ENCODE peak calls at places on chromosomes 4 and X, in eight cellular contexts. One of them, this sample, is unnamed.
A peak's percentile ranks its signal among the peaks of the same experiment; 100 is the strongest.

GRCh38 chrX:139967300-139967699 is 2.0 kb upstream of the CXorf66 start:
- DNase-seq in tibial nerve: no peak
- DNase-seq in NCI-H1694: no peak
- DNase-seq in colonic mucosa: peak; percentile 22
- DNase-seq in aorta: no peak
- DNase-seq in HT1080: peak; percentile 1
- DNase-seq in mucosa of descending colon: no peak
- DNase-seq in H7: peak; percentile 57
- DNase-seq in this sample: peak; percentile 46

GRCh38 chr4:1207603-1208265 is 35.4 kb upstream of the SPON2 start:
- DNase-seq in NCI-H1694: peak; percentile 27
- DNase-seq in aorta: peak; percentile 80
- DNase-seq in mucosa of descending colon: peak; percentile 77
- DNase-seq in tibial nerve: no peak
- DNase-seq in HT1080: no peak
- DNase-seq in H7: peak; percentile 73
- DNase-seq in colonic mucosa: peak; percentile 64
- DNase-seq in this sample: peak; percentile 11

GRCh38 chr4:189092596-189092995 is 848.1 kb upstream of the FRG1 start:
- DNase-seq in aorta: no peak
- DNase-seq in H7: no peak
- DNase-seq in HT1080: peak; percentile 57
- DNase-seq in colonic mucosa: no peak
- DNase-seq in NCI-H1694: no peak
- DNase-seq in tibial nerve: no peak
- DNase-seq in mucosa of descending colon: no peak
- DNase-seq in this sample: peak; percentile 26

GRCh38 chrX:96126182-96126581 is 558.5 kb upstream of the DIAPH2 start:
- DNase-seq in H7: no peak
- DNase-seq in mucosa of descending colon: no peak
- DNase-seq in colonic mucosa: no peak
- DNase-seq in NCI-H1694: no peak
- DNase-seq in aorta: no peak
- DNase-seq in tibial nerve: no peak
- DNase-seq in HT1080: no peak
- DNase-seq in this sample: peak; percentile 3

GRCh38 chr4:8110071-8110986 is 48.3 kb downstream of the ABLIM2 start:
- DNase-seq in mucosa of descending colon: peak; percentile 38
- DNase-seq in tibial nerve: no peak
- DNase-seq in NCI-H1694: no peak
- DNase-seq in HT1080: no peak
- DNase-seq in colonic mucosa: no peak
- DNase-seq in aorta: no peak
- DNase-seq in H7: peak; percentile 93
- DNase-seq in this sample: peak; percentile 92

GRCh38 chrX:110282922-110283321 is 35.0 kb downstream of the AMMECR1 start:
- DNase-seq in colonic mucosa: no peak
- DNase-seq in mucosa of descending colon: no peak
- DNase-seq in tibial nerve: no peak
- DNase-seq in NCI-H1694: no peak
- DNase-seq in aorta: no peak
- DNase-seq in HT1080: no peak
- DNase-seq in H7: no peak
- DNase-seq in this sample: no peak

GRCh38 chr4:86720508-86721068 is 126.5 kb downstream of the PTPN13 start:
- DNase-seq in aorta: no peak
- DNase-seq in HT1080: peak; percentile 81
- DNase-seq in tibial nerve: no peak
- DNase-seq in NCI-H1694: no peak
- DNase-seq in colonic mucosa: no peak
- DNase-seq in H7: no peak
- DNase-seq in mucosa of descending colon: no peak
- DNase-seq in this sample: no peak

GRCh38 chr4:5992171-5993062 is 25.8 kb downstream of the C4orf50 start:
- DNase-seq in HT1080: no peak
- DNase-seq in mucosa of descending colon: no peak
- DNase-seq in tibial nerve: no peak
- DNase-seq in colonic mucosa: no peak
- DNase-seq in H7: no peak
- DNase-seq in NCI-H1694: no peak
- DNase-seq in aorta: no peak
- DNase-seq in this sample: no peak

GRCh38 chr4:145580906-145581305 is 38.3 kb upstream of the MMAA start:
- DNase-seq in NCI-H1694: no peak
- DNase-seq in H7: no peak
- DNase-seq in colonic mucosa: no peak
- DNase-seq in aorta: no peak
- DNase-seq in tibial nerve: no peak
- DNase-seq in mucosa of descending colon: no peak
- DNase-seq in HT1080: peak; percentile 44
- DNase-seq in this sample: no peak

GRCh38 chr4:7156273-7157139 is 35.8 kb upstream of the SORCS2 start:
- DNase-seq in NCI-H1694: no peak
- DNase-seq in aorta: no peak
- DNase-seq in colonic mucosa: peak; percentile 17
- DNase-seq in mucosa of descending colon: no peak
- DNase-seq in H7: peak; percentile 88
- DNase-seq in HT1080: no peak
- DNase-seq in tibial nerve: peak; percentile 43
- DNase-seq in this sample: peak; percentile 73

GRCh38 chrX:56733459-56734046 is 4.5 kb downstream of the NBDY start:
- DNase-seq in mucosa of descending colon: no peak
- DNase-seq in colonic mucosa: peak; percentile 67
- DNase-seq in HT1080: peak; percentile 10
- DNase-seq in tibial nerve: peak; percentile 84
- DNase-seq in aorta: no peak
- DNase-seq in NCI-H1694: peak; percentile 51
- DNase-seq in H7: peak; percentile 35
- DNase-seq in this sample: peak; percentile 73

GRCh38 chr4:116357758-116358157 is 727.6 kb downstream of the TRAM1L1 start:
- DNase-seq in HT1080: peak; percentile 43
- DNase-seq in H7: no peak
- DNase-seq in aorta: no peak
- DNase-seq in tibial nerve: no peak
- DNase-seq in colonic mucosa: no peak
- DNase-seq in mucosa of descending colon: no peak
- DNase-seq in NCI-H1694: no peak
- DNase-seq in this sample: peak; percentile 14

GRCh38 chrX:150365953-150366911 is 3.1 kb downstream of the MAMLD1 start:
- DNase-seq in mucosa of descending colon: no peak
- DNase-seq in colonic mucosa: peak; percentile 50
- DNase-seq in tibial nerve: peak; percentile 62
- DNase-seq in aorta: peak; percentile 83
- DNase-seq in H7: peak; percentile 78
- DNase-seq in HT1080: no peak
- DNase-seq in NCI-H1694: peak; percentile 43
- DNase-seq in this sample: peak; percentile 71

GRCh38 chrX:29627833-29628232 is 587.5 kb upstream of the MAGEB2 start:
- DNase-seq in NCI-H1694: no peak
- DNase-seq in mucosa of descending colon: no peak
- DNase-seq in HT1080: no peak
- DNase-seq in aorta: no peak
- DNase-seq in colonic mucosa: no peak
- DNase-seq in H7: no peak
- DNase-seq in tibial nerve: no peak
- DNase-seq in this sample: no peak

GRCh38 chr4:98745372-98745771 is 87.0 kb upstream of the TSPAN5 start:
- DNase-seq in HT1080: no peak
- DNase-seq in colonic mucosa: peak; percentile 42
- DNase-seq in aorta: no peak
- DNase-seq in mucosa of descending colon: no peak
- DNase-seq in H7: no peak
- DNase-seq in tibial nerve: no peak
- DNase-seq in NCI-H1694: no peak
- DNase-seq in this sample: peak; percentile 56

GRCh38 chrX:3136161-3136961 is 95.1 kb downstream of the ARSF start:
- DNase-seq in colonic mucosa: no peak
- DNase-seq in HT1080: no peak
- DNase-seq in H7: peak; percentile 35
- DNase-seq in aorta: no peak
- DNase-seq in mucosa of descending colon: no peak
- DNase-seq in tibial nerve: no peak
- DNase-seq in NCI-H1694: no peak
- DNase-seq in this sample: peak; percentile 56

GRCh38 chrX:129750971-129751370 is 12.2 kb downstream of the XPNPEP2 start:
- DNase-seq in mucosa of descending colon: no peak
- DNase-seq in HT1080: no peak
- DNase-seq in tibial nerve: no peak
- DNase-seq in colonic mucosa: no peak
- DNase-seq in NCI-H1694: no peak
- DNase-seq in aorta: peak; percentile 39
- DNase-seq in H7: no peak
- DNase-seq in this sample: no peak

GRCh38 chrX:124736553-124737240 is 390.3 kb downstream of the SH2D1A start:
- DNase-seq in colonic mucosa: no peak
- DNase-seq in aorta: no peak
- DNase-seq in HT1080: no peak
- DNase-seq in H7: peak; percentile 56
- DNase-seq in NCI-H1694: no peak
- DNase-seq in mucosa of descending colon: peak; percentile 53
- DNase-seq in tibial nerve: no peak
- DNase-seq in this sample: peak; percentile 89

GRCh38 chr4:152221816-152222516 is 313.9 kb downstream of the FBXW7 start:
- DNase-seq in H7: no peak
- DNase-seq in tibial nerve: no peak
- DNase-seq in HT1080: no peak
- DNase-seq in NCI-H1694: no peak
- DNase-seq in mucosa of descending colon: no peak
- DNase-seq in colonic mucosa: no peak
- DNase-seq in aorta: no peak
- DNase-seq in this sample: no peak

GRCh38 chr4:123361195-123361861 is 35.3 kb upstream of the SPRY1 start:
- DNase-seq in colonic mucosa: no peak
- DNase-seq in mucosa of descending colon: no peak
- DNase-seq in NCI-H1694: no peak
- DNase-seq in aorta: no peak
- DNase-seq in tibial nerve: no peak
- DNase-seq in H7: no peak
- DNase-seq in HT1080: peak; percentile 73
- DNase-seq in this sample: no peak

GRCh38 chr4:38788327-38788726 is 5.5 kb upstream of the TLR10 start:
- DNase-seq in NCI-H1694: no peak
- DNase-seq in H7: no peak
- DNase-seq in colonic mucosa: no peak
- DNase-seq in tibial nerve: no peak
- DNase-seq in HT1080: no peak
- DNase-seq in aorta: no peak
- DNase-seq in mucosa of descending colon: no peak
- DNase-seq in this sample: no peak

GRCh38 chrX:39253551-39253950 is 452.3 kb downstream of the MID1IP1 start:
- DNase-seq in tibial nerve: no peak
- DNase-seq in HT1080: no peak
- DNase-seq in colonic mucosa: no peak
- DNase-seq in NCI-H1694: no peak
- DNase-seq in aorta: no peak
- DNase-seq in H7: no peak
- DNase-seq in mucosa of descending colon: no peak
- DNase-seq in this sample: no peak

GRCh38 chrX:69076084-69076483 is 89.2 kb downstream of the PJA1 start:
- DNase-seq in NCI-H1694: no peak
- DNase-seq in HT1080: no peak
- DNase-seq in tibial nerve: no peak
- DNase-seq in mucosa of descending colon: no peak
- DNase-seq in colonic mucosa: no peak
- DNase-seq in aorta: peak; percentile 44
- DNase-seq in H7: no peak
- DNase-seq in this sample: no peak

GRCh38 chrX:72330131-72330530 is 24.4 kb upstream of the CITED1 start:
- DNase-seq in mucosa of descending colon: no peak
- DNase-seq in H7: no peak
- DNase-seq in HT1080: no peak
- DNase-seq in tibial nerve: no peak
- DNase-seq in colonic mucosa: no peak
- DNase-seq in aorta: no peak
- DNase-seq in NCI-H1694: no peak
- DNase-seq in this sample: no peak

GRCh38 chr4:80521438-80521837 is 185.9 kb downstream of the CFAP299 start:
- DNase-seq in H7: no peak
- DNase-seq in colonic mucosa: no peak
- DNase-seq in aorta: no peak
- DNase-seq in NCI-H1694: no peak
- DNase-seq in tibial nerve: no peak
- DNase-seq in mucosa of descending colon: no peak
- DNase-seq in HT1080: no peak
- DNase-seq in this sample: no peak

GRCh38 chr4:106019771-106020170 is 124.5 kb downstream of the NPNT start:
- DNase-seq in tibial nerve: no peak
- DNase-seq in HT1080: peak; percentile 41
- DNase-seq in colonic mucosa: no peak
- DNase-seq in H7: no peak
- DNase-seq in mucosa of descending colon: no peak
- DNase-seq in aorta: no peak
- DNase-seq in NCI-H1694: no peak
- DNase-seq in this sample: no peak